ENCODE peak calls at places on chromosomes 2 and 18, in ten cellular contexts. R, Z, B, D, Y, U, T, P, W and V are unnamed samples.

GRCh38 chr2:25492726-25493125 is 151.0 kb upstream of the DNMT3A start:
- DNase-seq in R (no peak), Z (no peak), B (no peak), D (no peak), Y (no peak), U (no peak), T (no peak), P (no peak), W (no peak), V (no peak)

GRCh38 chr2:50018938-50019337 is 864.6 kb upstream of the FSHR start:
- DNase-seq in R (no peak), Z (peak), B (no peak), D (no peak), Y (no peak), U (no peak), T (no peak), P (no peak), W (no peak), V (no peak)

GRCh38 chr2:218898109-218898878 is 17.6 kb downstream of the WNT10A start:
- DNase-seq in R (peak), Z (peak), B (peak), D (peak), Y (peak), U (no peak), T (peak), P (no peak), W (no peak), V (peak)

GRCh38 chr18:60066576-60066975 is 166.8 kb downstream of the PMAIP1 start:
- DNase-seq in R (no peak), Z (no peak), B (no peak), D (no peak), Y (no peak), U (no peak), T (no peak), P (no peak), W (no peak), V (no peak)

GRCh38 chr2:56474412-56475158 is 290.8 kb downstream of the CCDC85A start:
- DNase-seq in R (peak), Z (no peak), B (no peak), D (no peak), Y (peak), U (no peak), T (no peak), P (no peak), W (peak), V (no peak)

GRCh38 chr2:234242446-234242810 is 191.9 kb downstream of the SPP2 start:
- DNase-seq in R (no peak), Z (no peak), B (no peak), D (no peak), Y (no peak), U (no peak), T (no peak), P (no peak), W (no peak), V (no peak)

GRCh38 chr2:38997784-38998183 is 108.1 kb downstream of the ARHGEF33 start:
- DNase-seq in R (no peak), Z (no peak), B (no peak), D (no peak), Y (no peak), U (no peak), T (no peak), P (no peak), W (no peak), V (no peak)

GRCh38 chr2:227655454-227655853 is 11.2 kb upstream of the SCYGR5 start:
- DNase-seq in R (no peak), Z (no peak), B (no peak), D (no peak), Y (no peak), U (no peak), T (no peak), P (peak), W (no peak), V (no peak)

GRCh38 chr2:100757621-100758394 is 62.1 kb upstream of the NPAS2 start:
- DNase-seq in R (no peak), Z (no peak), B (no peak), D (no peak), Y (no peak), U (no peak), T (no peak), P (no peak), W (no peak), V (no peak)

GRCh38 chr2:185245806-185246205 is 492.8 kb upstream of the FSIP2 start:
- DNase-seq in R (peak), Z (no peak), B (no peak), D (no peak), Y (no peak), U (no peak), T (no peak), P (no peak), W (no peak), V (no peak)

GRCh38 chr18:13231151-13231550 is 12.6 kb downstream of the LDLRAD4 start:
- DNase-seq in R (no peak), Z (no peak), B (no peak), D (no peak), Y (no peak), U (no peak), T (no peak), P (no peak), W (no peak), V (no peak)

GRCh38 chr2:65018141-65018582 is 29.0 kb downstream of the SLC1A4 start:
- DNase-seq in R (no peak), Z (no peak), B (no peak), D (no peak), Y (no peak), U (no peak), T (no peak), P (no peak), W (no peak), V (no peak)

GRCh38 chr2:235445116-235445515 is 48.7 kb upstream of the AGAP1 start:
- DNase-seq in R (no peak), Z (no peak), B (no peak), D (no peak), Y (no peak), U (peak), T (no peak), P (no peak), W (no peak), V (no peak)

GRCh38 chr2:3662239-3662638 is 4.2 kb downstream of the ALLC start:
- DNase-seq in R (no peak), Z (peak), B (no peak), D (peak), Y (no peak), U (no peak), T (no peak), P (peak), W (no peak), V (no peak)

GRCh38 chr2:70132244-70133126 is 45.2 kb downstream of the PCBP1 start:
- DNase-seq in R (peak), Z (peak), B (peak), D (peak), Y (no peak), U (no peak), T (peak), P (no peak), W (peak), V (peak)

GRCh38 chr2:218022851-218023530 is 20.2 kb upstream of the TNS1 start:
- DNase-seq in R (no peak), Z (no peak), B (no peak), D (no peak), Y (no peak), U (peak), T (no peak), P (no peak), W (no peak), V (no peak)

GRCh38 chr18:8167036-8167435 is 442.2 kb upstream of the RAB12 start:
- DNase-seq in R (no peak), Z (no peak), B (no peak), D (no peak), Y (no peak), U (no peak), T (no peak), P (no peak), W (no peak), V (no peak)

GRCh38 chr18:61635901-61636528 is 256.8 kb downstream of the RNF152 start:
- DNase-seq in R (peak), Z (peak), B (peak), D (peak), Y (peak), U (no peak), T (peak), P (peak), W (peak), V (peak)

GRCh38 chr2:28578768-28579167 is 82.9 kb downstream of the PLB1 start:
- DNase-seq in R (no peak), Z (no peak), B (no peak), D (no peak), Y (no peak), U (no peak), T (no peak), P (no peak), W (no peak), V (no peak)

GRCh38 chr2:9424447-9425164 is 1.2 kb downstream of the CPSF3 start:
- DNase-seq in R (no peak), Z (no peak), B (no peak), D (no peak), Y (no peak), U (no peak), T (no peak), P (no peak), W (no peak), V (no peak)

GRCh38 chr2:240343548-240343947 is 91.9 kb upstream of the GPC1 start:
- DNase-seq in R (no peak), Z (no peak), B (no peak), D (no peak), Y (no peak), U (no peak), T (no peak), P (no peak), W (no peak), V (no peak)